ENCODE peak calls at places on chromosomes 6 and 20, in four cellular contexts. D is OCI-LY7; Z is CD4-positive, alpha-beta T cell; R is right atrium auricular region. C is an unnamed sample.

GRCh38 chr6:158742988-158743651 is 76.0 kb downstream of the EZR start:
- DNase-seq in D (no peak), Z (no peak), R (no peak), C (no peak)

GRCh38 chr6:64732888-64733287 is 974.1 kb downstream of the EYS start:
- DNase-seq in D (no peak), Z (no peak), R (no peak), C (no peak)

GRCh38 chr6:107030151-107030550 is 2.2 kb downstream of the MTRES1 start:
- DNase-seq in D (no peak), Z (no peak), R (no peak), C (no peak)

GRCh38 chr6:40719671-40720374 is 132.7 kb upstream of the LRFN2 start:
- DNase-seq in D (peak), Z (no peak), R (no peak), C (no peak)

GRCh38 chr20:61092199-61092598 is 159.9 kb upstream of the CDH4 start:
- DNase-seq in D (no peak), Z (no peak), R (no peak), C (no peak)

GRCh38 chr6:13575377-13575775 is 975 bp downstream of the SIRT5 start:
- DNase-seq in D (no peak), Z (no peak), R (no peak), C (no peak)

GRCh38 chr6:148358196-148358785 is 15.7 kb downstream of the SASH1 start:
- DNase-seq in D (no peak), Z (no peak), R (peak), C (peak)

GRCh38 chr6:117496383-117496990 is 14.0 kb downstream of the DCBLD1 start:
- DNase-seq in D (no peak), Z (no peak), R (no peak), C (no peak)

GRCh38 chr6:3284436-3284876 is 25.7 kb downstream of the PSMG4 start:
- DNase-seq in D (no peak), Z (no peak), R (no peak), C (peak)

GRCh38 chr6:52976591-52977035 is 18.5 kb downstream of the GSTA4 start:
- DNase-seq in D (no peak), Z (no peak), R (no peak), C (no peak)

GRCh38 chr6:15479761-15480160 is 183.1 kb downstream of the DTNBP1 start:
- DNase-seq in D (no peak), Z (no peak), R (no peak), C (no peak)

GRCh38 chr6:53961679-53962370 is 149.4 kb upstream of the MLIP start:
- DNase-seq in D (no peak), Z (no peak), R (no peak), C (no peak)

GRCh38 chr20:1872456-1873183 is 22.6 kb upstream of the SIRPA start:
- DNase-seq in D (no peak), Z (no peak), R (no peak), C (no peak)

GRCh38 chr20:62777528-62777830 is 18.8 kb upstream of the MRGBP start:
- DNase-seq in D (no peak), Z (no peak), R (no peak), C (no peak)

GRCh38 chr6:109483744-109484075 is 691 bp upstream of the ZBTB24 start:
- DNase-seq in D (no peak), Z (no peak), R (no peak), C (no peak)

GRCh38 chr20:881051-881820 is 34.9 kb downstream of the ANGPT4 start:
- DNase-seq in D (no peak), Z (no peak), R (no peak), C (no peak)

GRCh38 chr20:10954137-10954840 is 280.5 kb upstream of the JAG1 start:
- DNase-seq in D (no peak), Z (no peak), R (no peak), C (no peak)

GRCh38 chr6:11616200-11616611 is 78.7 kb downstream of the TMEM170B start:
- DNase-seq in D (no peak), Z (no peak), R (no peak), C (no peak)

GRCh38 chr6:89187504-89187903 is 29.7 kb downstream of the GABRR1 start:
- DNase-seq in D (no peak), Z (no peak), R (no peak), C (no peak)

GRCh38 chr6:108914235-108915022 is 66.2 kb downstream of the ARMC2 start:
- DNase-seq in D (peak), Z (peak), R (no peak), C (no peak)

GRCh38 chr20:31967830-31968249 is at the start of gene XKR7:
- DNase-seq in D (no peak), Z (no peak), R (no peak), C (no peak)

GRCh38 chr6:44387346-44388134 is at the start of gene CDC5L:
- DNase-seq in D (peak), Z (peak), R (peak), C (peak)

GRCh38 chr6:158784505-158784904 is 34.7 kb downstream of the EZR start:
- DNase-seq in D (no peak), Z (no peak), R (no peak), C (no peak)

GRCh38 chr6:20873425-20874190 is 339.4 kb downstream of the CDKAL1 start:
- DNase-seq in D (no peak), Z (no peak), R (no peak), C (no peak)
- TF ChIP-seq CTCF in D (peak), Z (no peak), R (no peak), C (no peak)

GRCh38 chr6:1609662-1610496 is at the start of gene FOXC1:
- DNase-seq in D (no peak), Z (no peak), R (peak), C (peak)
- H3K27ac ChIP-seq in D (no peak), Z (no peak), R (peak), C (peak)

GRCh38 chr20:51067792-51068191 is 44.9 kb upstream of the KCNG1 start:
- DNase-seq in D (no peak), Z (no peak), R (no peak), C (no peak)

GRCh38 chr20:51065615-51066014 is 42.7 kb upstream of the KCNG1 start:
- DNase-seq in D (no peak), Z (no peak), R (no peak), C (no peak)

GRCh38 chr20:51074062-51074461 is 51.2 kb upstream of the KCNG1 start:
- DNase-seq in D (no peak), Z (no peak), R (no peak), C (no peak)

GRCh38 chr20:51070635-51071034 is 47.7 kb upstream of the KCNG1 start:
- DNase-seq in D (no peak), Z (no peak), R (no peak), C (no peak)
- TF ChIP-seq CTCF in D (peak), Z (no peak), R (no peak), C (no peak)

GRCh38 chr6:163944897-163945296 is 530.4 kb downstream of the QKI start:
- DNase-seq in D (no peak), Z (no peak), R (no peak), C (no peak)
- H3K27ac ChIP-seq in D (no peak), Z (no peak), R (no peak), C (no peak)

GRCh38 chr6:150598401-150598800 is 1.3 kb upstream of the PLEKHG1 start:
- DNase-seq in D (peak), Z (no peak), R (no peak), C (no peak)

GRCh38 chr6:150598858-150599198 is 857 bp upstream of the PLEKHG1 start:
- DNase-seq in D (no peak), Z (no peak), R (no peak), C (no peak)

GRCh38 chr6:150600003-150600301 is 267 bp downstream of the PLEKHG1 start:
- DNase-seq in D (no peak), Z (no peak), R (no peak), C (no peak)

GRCh38 chr6:150599199-150600002 is at the start of gene PLEKHG1:
- DNase-seq in D (peak), Z (peak), R (peak), C (peak)

GRCh38 chr6:150600302-150601017 is 775 bp downstream of the PLEKHG1 start:
- DNase-seq in D (peak), Z (peak), R (peak), C (peak)
- TF ChIP-seq CTCF in D (peak), Z (peak), R (no peak), C (peak)

GRCh38 chr6:136644597-136644952 is 94.4 kb upstream of the MAP7 start:
- DNase-seq in D (no peak), Z (no peak), R (no peak), C (no peak)
- H3K27ac ChIP-seq in D (no peak), Z (no peak), R (no peak), C (peak)

DNA sequence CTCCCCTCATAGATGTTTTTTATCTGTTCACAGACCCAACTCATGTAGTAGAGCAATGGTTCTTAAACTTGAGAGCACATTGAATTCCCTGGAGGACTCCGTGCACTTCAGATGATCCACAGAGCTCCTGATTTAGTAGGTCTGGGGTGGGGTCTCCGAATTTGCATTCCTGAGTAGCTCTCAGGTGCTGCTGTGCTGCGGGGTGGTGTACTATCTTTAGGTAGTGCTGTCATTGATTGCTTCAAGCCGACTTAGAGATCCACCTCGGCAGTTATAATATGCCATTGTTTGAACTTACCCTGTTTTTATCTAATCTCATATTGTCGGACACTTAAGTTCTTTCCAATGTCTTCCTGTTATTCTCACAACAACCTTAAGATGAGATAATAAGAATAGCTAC is 45.0 kb downstream of the BMP2 start:
- DNase-seq in D (no peak), Z (no peak), R (no peak), C (no peak)
- TF ChIP-seq CTCF in D (no peak), Z (no peak), R (no peak), C (no peak)

DNA sequence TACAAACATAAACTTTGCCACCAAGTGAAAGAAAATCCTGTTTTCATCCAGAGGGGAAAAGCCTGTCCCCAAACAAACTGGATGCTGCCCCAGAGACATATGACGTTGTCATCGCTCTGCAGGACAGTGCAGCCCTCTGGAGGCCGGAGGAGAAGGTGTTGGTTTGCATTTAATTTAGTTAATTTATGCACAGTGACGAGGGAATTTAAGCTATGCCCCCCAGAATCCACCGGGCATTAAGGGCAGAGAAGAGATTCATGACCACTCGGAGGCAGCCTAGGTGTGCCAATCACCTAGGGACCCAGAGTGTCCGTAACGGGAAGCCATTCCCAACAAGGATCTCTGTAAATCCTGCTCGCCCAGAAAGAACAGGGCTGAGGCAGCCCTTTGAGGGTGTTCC is 45.1 kb downstream of the NINL start:
- DNase-seq in D (no peak), Z (no peak), R (no peak), C (no peak)
- H3K27ac ChIP-seq in D (no peak), Z (no peak), R (peak), C (no peak)

GRCh38 chr6:160163425-160163824 is 41.8 kb downstream of the SLC22A1 start:
- DNase-seq in D (no peak), Z (no peak), R (no peak), C (no peak)

GRCh38 chr6:160163912-160164311 is 42.3 kb downstream of the SLC22A1 start:
- DNase-seq in D (no peak), Z (no peak), R (no peak), C (no peak)

GRCh38 chr6:160170018-160170680 is 48.5 kb downstream of the SLC22A1 start:
- DNase-seq in D (no peak), Z (no peak), R (no peak), C (no peak)

GRCh38 chr6:160172704-160173103 is 51.1 kb downstream of the SLC22A1 start:
- DNase-seq in D (no peak), Z (no peak), R (no peak), C (no peak)

DNA sequence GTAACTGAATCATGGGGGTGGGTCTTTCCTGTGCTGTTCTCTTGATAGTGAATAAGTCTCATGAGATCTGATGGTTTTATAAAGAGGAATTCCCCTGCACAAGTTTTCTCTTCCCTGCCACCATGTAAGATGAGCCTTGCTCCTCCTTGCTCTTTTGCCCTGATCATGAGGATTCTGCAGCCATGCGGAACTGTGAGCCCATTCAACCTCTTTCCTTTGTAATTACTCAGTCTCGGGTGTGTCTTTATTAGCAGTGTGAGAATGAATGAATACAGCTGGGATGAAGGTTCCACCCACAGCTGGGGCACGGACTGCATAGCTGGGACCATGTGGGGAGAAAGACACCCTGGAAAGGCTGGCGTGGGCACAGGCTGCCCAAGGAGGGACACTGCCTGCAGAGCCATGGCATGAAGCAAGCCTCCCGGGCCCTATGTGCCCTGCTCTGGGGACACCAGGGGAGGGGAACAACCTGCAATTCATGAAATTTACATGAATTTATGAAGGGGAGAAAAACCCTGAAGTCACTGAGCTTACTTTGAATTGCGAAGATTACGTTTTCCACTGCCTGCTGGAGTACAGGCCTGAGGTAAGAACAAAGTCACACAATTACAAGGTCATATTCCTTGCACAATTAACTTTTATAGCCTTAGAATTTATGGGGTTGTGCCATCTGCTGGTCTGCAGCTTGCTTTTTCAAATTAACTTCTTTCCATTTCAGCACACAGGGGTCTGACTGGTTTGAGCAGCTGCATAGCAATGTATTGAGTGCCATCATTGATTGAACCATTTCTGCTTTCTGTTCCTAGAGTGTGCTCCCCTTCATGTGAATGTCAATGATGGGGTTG is 46.2 kb downstream of the SLC22A1 start:
- DNase-seq in D (no peak), Z (no peak), R (no peak), C (no peak)
- TF ChIP-seq CTCF in D (no peak), Z (no peak), R (no peak), C (no peak)

DNA sequence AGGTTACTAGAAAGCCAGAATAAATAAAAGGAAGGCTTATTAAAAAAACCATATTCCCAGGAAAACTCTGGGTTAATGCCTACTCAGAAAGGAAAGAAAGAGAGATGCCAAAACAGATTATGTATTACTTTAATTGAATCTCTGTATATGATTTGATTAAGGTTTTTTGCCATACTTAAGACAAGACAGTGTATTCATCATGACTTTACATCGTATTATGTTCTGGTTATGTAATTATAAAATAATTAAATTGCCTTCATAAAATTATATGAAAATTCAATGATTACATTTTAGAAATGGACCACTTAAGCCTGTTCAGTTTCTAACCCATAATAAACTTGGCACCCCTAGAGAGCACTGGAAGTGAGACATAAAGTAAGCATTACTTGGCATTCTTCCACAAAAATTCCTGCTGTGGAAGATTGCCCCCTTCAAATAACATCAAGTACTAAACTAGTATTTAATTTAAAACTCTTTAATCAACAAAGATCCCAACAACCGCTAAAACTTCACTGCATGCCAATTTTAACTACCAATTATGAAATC is 20.8 kb upstream of the IBTK start:
- DNase-seq in D (no peak), Z (no peak), R (no peak), C (no peak)
- H3K27ac ChIP-seq in D (no peak), Z (no peak), R (no peak), C (no peak)

C was measured in breast epithelium.